ENCODE peak calls at places on chromosomes 3 and 15, in four cellular contexts. I is uterus, U is ovary, N is lower leg skin. J is an unnamed sample.

GRCh38 chr3:11826628-11827265 is 19.9 kb downstream of the TAMM41 start:
- DNase-seq in I (no peak), U (no peak), N (no peak), J (no peak)

GRCh38 chr3:173501941-173502489 is 104.5 kb downstream of the NLGN1 start:
- DNase-seq in I (no peak), U (no peak), N (no peak), J (no peak)

GRCh38 chr3:40243056-40243455 is 66.5 kb upstream of the EIF1B start:
- DNase-seq in I (no peak), U (no peak), N (no peak), J (no peak)

GRCh38 chr15:69659454-69660050 is 206.9 kb downstream of the RPLP1 start:
- DNase-seq in I (no peak), U (no peak), N (peak), J (no peak)

GRCh38 chr15:84983711-84984110 is 2.1 kb downstream of the PDE8A start:
- DNase-seq in I (no peak), U (no peak), N (no peak), J (no peak)

GRCh38 chr3:133444071-133444774 is 44.4 kb downstream of the BFSP2 start:
- DNase-seq in I (no peak), U (no peak), N (no peak), J (no peak)

GRCh38 chr3:150371741-150372254 is 36.3 kb upstream of the TSC22D2 start:
- DNase-seq in I (peak), U (no peak), N (no peak), J (peak)

GRCh38 chr3:71956716-71957115 is 171.8 kb upstream of the PROK2 start:
- DNase-seq in I (no peak), U (no peak), N (no peak), J (no peak)

GRCh38 chr3:49255112-49255511 is 21.9 kb downstream of the C3orf62 start:
- DNase-seq in I (no peak), U (no peak), N (peak), J (no peak)

GRCh38 chr3:159451067-159451466 is 537.6 kb upstream of the IL12A start:
- DNase-seq in I (no peak), U (no peak), N (no peak), J (no peak)

GRCh38 chr15:53126144-53126543 is 336.0 kb upstream of the ONECUT1 start:
- DNase-seq in I (no peak), U (no peak), N (no peak), J (no peak)

GRCh38 chr3:72571052-72571451 is 277.2 kb downstream of the SHQ1 start:
- DNase-seq in I (no peak), U (no peak), N (no peak), J (no peak)

GRCh38 chr3:146625117-146625775 is 20.1 kb upstream of the PLSCR5 start:
- DNase-seq in I (no peak), U (no peak), N (no peak), J (no peak)

GRCh38 chr3:177835008-177835407 is 637.7 kb upstream of the TBL1XR1 start:
- DNase-seq in I (no peak), U (no peak), N (no peak), J (peak)

GRCh38 chr3:125322166-125322565 is 53.0 kb downstream of the ZNF148 start:
- DNase-seq in I (no peak), U (no peak), N (no peak), J (no peak)

GRCh38 chr15:77673801-77674317 is 41.1 kb upstream of the LINGO1 start:
- DNase-seq in I (no peak), U (no peak), N (no peak), J (no peak)

GRCh38 chr3:130850044-130850797 is 43.7 kb upstream of the ATP2C1 start:
- DNase-seq in I (no peak), U (peak), N (no peak), J (no peak)

GRCh38 chr15:65077981-65078352 is 1.4 kb downstream of the KBTBD13 start:
- DNase-seq in I (peak), U (peak), N (no peak), J (no peak)

GRCh38 chr3:152556731-152557254 is 278.1 kb upstream of the P2RY1 start:
- DNase-seq in I (no peak), U (peak), N (no peak), J (peak)

GRCh38 chr15:87846746-87847145 is 409.8 kb downstream of the NTRK3 start:
- DNase-seq in I (no peak), U (no peak), N (no peak), J (no peak)

GRCh38 chr3:40985195-40985594 is 214.1 kb upstream of the CTNNB1 start:
- DNase-seq in I (no peak), U (no peak), N (peak), J (no peak)

GRCh38 chr3:116767726-116768125 is 58.1 kb downstream of the TUSC7 start:
- DNase-seq in I (no peak), U (no peak), N (no peak), J (no peak)

GRCh38 chr3:99499235-99499798 is 139.1 kb upstream of the COL8A1 start:
- DNase-seq in I (peak), U (peak), N (no peak), J (no peak)

GRCh38 chr15:72182673-72183072 is 14.9 kb downstream of the GRAMD2A start:
- DNase-seq in I (no peak), U (no peak), N (no peak), J (no peak)

GRCh38 chr3:70606018-70606417 is 293.6 kb upstream of the MDFIC2 start:
- DNase-seq in I (no peak), U (no peak), N (no peak), J (no peak)

GRCh38 chr15:74520407-74520806 is 20.6 kb upstream of the ARID3B start:
- DNase-seq in I (no peak), U (no peak), N (no peak), J (no peak)

GRCh38 chr15:67109141-67110034 is 44.0 kb downstream of the SMAD3 start:
- DNase-seq in I (peak), U (peak), N (peak), J (no peak)

GRCh38 chr3:71708478-71709098 is 16.6 kb downstream of the EIF4E3 start:
- DNase-seq in I (no peak), U (no peak), N (no peak), J (no peak)

GRCh38 chr3:177015881-177016280 is 181.4 kb downstream of the TBL1XR1 start:
- DNase-seq in I (no peak), U (no peak), N (no peak), J (no peak)

GRCh38 chr15:90201944-90202375 is 830 bp downstream of the SEMA4B start:
- DNase-seq in I (no peak), U (no peak), N (no peak), J (no peak)

DNA sequence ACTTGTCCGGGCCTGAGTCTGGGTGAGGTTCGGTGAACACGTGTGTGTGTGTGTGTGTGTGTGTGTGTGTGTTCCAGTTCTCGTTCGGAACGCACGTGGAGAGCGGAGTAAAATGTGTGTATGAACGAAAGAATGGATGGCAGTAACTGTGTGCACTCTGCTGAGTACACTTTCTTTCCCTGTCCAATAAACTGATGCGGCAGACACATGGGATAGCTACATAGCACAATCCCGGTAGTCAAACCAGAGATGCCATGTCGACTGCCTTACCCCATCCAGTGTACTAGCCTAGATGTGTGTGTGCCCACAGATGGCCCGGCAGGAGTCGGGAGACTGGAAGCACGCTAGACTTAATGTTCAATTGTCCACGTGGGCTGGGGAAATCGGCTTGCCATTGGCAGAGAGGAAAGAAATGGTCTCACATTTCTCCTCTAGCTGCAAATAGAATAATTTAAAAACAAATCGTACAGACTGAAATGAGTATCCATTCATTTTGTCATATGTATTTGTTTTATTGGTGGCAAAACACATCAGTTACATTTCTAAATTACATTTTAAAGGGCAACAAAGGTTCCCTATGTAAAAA is 579 bp upstream of the GOLIM4 start:
- DNase-seq in I (no peak), U (no peak), N (peak), J (peak)
- TF ChIP-seq POLR2A in I (no peak), U (no peak), N (no peak), J (peak)

DNA sequence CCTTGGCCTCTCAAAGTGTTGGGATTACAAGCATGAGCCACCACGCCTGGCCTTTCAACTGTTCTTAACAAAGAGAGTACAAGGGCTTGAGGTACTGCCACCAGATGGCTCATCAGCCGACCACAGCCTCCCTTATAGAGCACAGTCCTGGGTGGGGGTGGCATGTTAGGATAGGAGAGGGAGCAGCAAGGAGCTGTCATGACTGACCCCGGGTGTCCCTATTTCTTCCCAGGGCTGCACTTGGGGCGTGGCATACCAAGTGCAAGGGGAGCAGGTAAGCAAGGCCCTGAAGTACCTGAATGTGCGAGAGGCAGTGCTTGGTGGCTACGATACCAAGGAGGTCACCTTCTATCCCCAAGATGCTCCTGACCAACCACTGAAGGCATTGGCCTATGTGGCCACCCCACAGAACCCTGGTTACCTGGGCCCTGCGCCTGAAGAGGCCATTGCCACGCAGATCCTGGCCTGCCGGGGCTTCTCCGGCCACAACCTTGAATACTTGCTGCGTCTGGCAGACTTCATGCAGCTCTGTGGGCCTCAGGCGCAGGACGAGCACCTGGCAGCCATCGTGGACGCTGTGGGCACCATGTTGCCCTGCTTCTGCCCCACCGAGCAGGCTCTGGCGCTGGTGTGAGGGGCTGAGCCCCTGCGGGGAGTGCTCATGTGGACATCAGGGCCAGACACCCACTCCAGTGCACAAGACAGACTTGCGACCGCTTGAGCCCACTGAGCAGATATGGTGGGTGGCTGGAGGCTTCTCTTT is 2.1 kb downstream of the CHAC1 start:
- DNase-seq in I (no peak), U (no peak), N (no peak), J (no peak)
- TF ChIP-seq POLR2A in I (no peak), U (no peak), N (no peak), J (no peak)

GRCh38 chr15:98612490-98613110 is 35.7 kb upstream of the IGF1R start:
- DNase-seq in I (no peak), U (no peak), N (no peak), J (no peak)

GRCh38 chr15:98611031-98611430 is 37.3 kb upstream of the IGF1R start:
- DNase-seq in I (no peak), U (no peak), N (no peak), J (no peak)

GRCh38 chr15:98614681-98615080 is 33.7 kb upstream of the IGF1R start:
- DNase-seq in I (no peak), U (no peak), N (no peak), J (no peak)

GRCh38 chr15:98609144-98609852 is 39.0 kb upstream of the IGF1R start:
- DNase-seq in I (no peak), U (peak), N (no peak), J (peak)

DNA sequence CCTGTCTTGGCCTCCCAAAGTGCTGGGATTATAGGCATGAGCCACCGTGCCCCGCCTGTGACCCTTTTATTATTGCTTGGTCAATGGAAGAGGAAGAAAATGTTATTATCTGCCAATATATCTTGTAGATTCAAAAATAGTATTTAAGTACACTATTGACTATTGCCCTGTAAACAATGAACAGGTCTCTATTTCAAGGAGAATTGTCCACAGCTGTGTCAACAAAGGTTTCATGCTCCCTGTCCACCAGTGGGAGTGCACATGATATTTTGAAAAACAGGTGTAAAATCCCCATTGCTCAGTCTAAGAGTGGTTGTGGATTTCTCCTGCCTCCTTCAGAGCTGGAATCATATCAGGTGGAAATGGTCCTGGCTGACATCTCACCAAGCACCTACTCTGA is 36.5 kb upstream of the IGF1R start:
- DNase-seq in I (no peak), U (no peak), N (no peak), J (no peak)
- TF ChIP-seq POLR2A in I (no peak), U (no peak), N (no peak), J (no peak)

GRCh38 chr3:56102034-56102433 is 366.2 kb downstream of the ERC2 start:
- DNase-seq in I (no peak), U (no peak), N (peak), J (no peak)
- TF ChIP-seq POLR2A in I (no peak), U (no peak), N (no peak), J (no peak)

DNA sequence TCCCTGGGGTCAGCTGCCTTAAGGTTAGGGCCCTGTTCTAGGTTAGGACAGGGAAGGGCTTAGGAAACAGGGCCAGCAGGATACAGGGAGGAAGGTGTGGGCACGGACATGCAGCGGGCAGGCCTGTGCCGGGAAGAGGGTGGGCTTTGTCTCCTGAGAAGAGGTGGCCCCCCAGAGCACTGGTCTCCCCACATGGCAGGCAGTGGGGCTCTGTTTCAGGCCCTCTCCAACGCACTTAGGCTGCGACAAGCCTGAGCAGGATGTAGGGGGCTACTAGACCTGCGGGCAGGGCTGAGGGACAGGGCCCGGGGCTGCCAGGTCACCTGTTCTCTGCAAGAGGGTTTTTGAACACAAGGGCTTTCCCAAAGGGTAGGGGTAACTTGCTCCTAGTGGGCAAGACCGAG is 33.5 kb downstream of the KLF13 start:
- DNase-seq in I (no peak), U (no peak), N (peak), J (no peak)
- TF ChIP-seq POLR2A in I (no peak), U (no peak), N (no peak), J (no peak)

GRCh38 chr3:138834359-138835176 is at the start of gene PIK3CB:
- DNase-seq in I (peak), U (peak), N (peak), J (peak)
- TF ChIP-seq POLR2A in I (peak), U (no peak), N (no peak), J (peak)

GRCh38 chr3:194139085-194139976 is 3.4 kb downstream of the HES1 start:
- DNase-seq in I (peak), U (no peak), N (no peak), J (no peak)
- TF ChIP-seq POLR2A in I (no peak), U (no peak), N (no peak), J (no peak)

GRCh38 chr3:87228316-87228715 is 1.2 kb downstream of the CHMP2B start:
- DNase-seq in I (no peak), U (no peak), N (no peak), J (no peak)

GRCh38 chr3:87229113-87229512 is 2.0 kb downstream of the CHMP2B start:
- DNase-seq in I (no peak), U (no peak), N (no peak), J (no peak)

GRCh38 chr3:87227835-87228144 is 681 bp downstream of the CHMP2B start:
- DNase-seq in I (no peak), U (no peak), N (no peak), J (no peak)

GRCh38 chr3:87225659-87226058 is 1.4 kb upstream of the CHMP2B start:
- DNase-seq in I (peak), U (no peak), N (no peak), J (no peak)

GRCh38 chr3:87227104-87227834 is at the start of gene CHMP2B:
- DNase-seq in I (peak), U (peak), N (peak), J (peak)
- TF ChIP-seq POLR2A in I (peak), U (peak), N (no peak), J (peak)

GRCh38 chr3:65080432-65080831 is 392.6 kb upstream of the ADAMTS9 start:
- DNase-seq in I (no peak), U (no peak), N (no peak), J (no peak)
- TF ChIP-seq POLR2A in I (no peak), U (no peak), N (no peak), J (no peak)